ENCODE peak calls at places on chromosomes 5 and 9, in ten cellular contexts. I, J, S, W, Y, D, C, E, V and N are unnamed samples.

GRCh38 chr5:142492781-142493281 is 168.0 kb upstream of the SPRY4 start:
- DNase-seq in I (no peak), J (peak; percentile 65), S (no peak), W (peak; percentile 29), Y (no peak), D (no peak), C (no peak), E (no peak), V (no peak), N (no peak)

GRCh38 chr5:32678472-32678871 is 32.6 kb upstream of the NPR3 start:
- DNase-seq in I (no peak), J (no peak), S (no peak), W (no peak), Y (no peak), D (no peak), C (no peak), E (peak; percentile 52), V (no peak), N (no peak)

GRCh38 chr5:179051784-179052183 is 8.4 kb upstream of the ZNF354C start:
- DNase-seq in I (no peak), J (no peak), S (no peak), W (no peak), Y (no peak), D (no peak), C (no peak), E (no peak), V (no peak), N (no peak)

GRCh38 chr5:152369298-152369697 is 35.8 kb downstream of the NMUR2 start:
- DNase-seq in I (no peak), J (no peak), S (no peak), W (no peak), Y (no peak), D (no peak), C (no peak), E (no peak), V (no peak), N (no peak)

GRCh38 chr5:72356361-72356760 is 36.2 kb downstream of the PTCD2 start:
- DNase-seq in I (no peak), J (no peak), S (no peak), W (no peak), Y (no peak), D (no peak), C (no peak), E (no peak), V (no peak), N (no peak)

GRCh38 chr9:4102078-4102477 is 197.8 kb downstream of the GLIS3 start:
- DNase-seq in I (no peak), J (no peak), S (no peak), W (no peak), Y (no peak), D (no peak), C (no peak), E (no peak), V (no peak), N (no peak)

GRCh38 chr5:139383275-139383992 is at the start of gene SLC23A1:
- DNase-seq in I (no peak), J (no peak), S (no peak), W (no peak), Y (no peak), D (peak; percentile 56), C (no peak), E (no peak), V (no peak), N (no peak)

GRCh38 chr5:71969464-71969863 is 137.8 kb upstream of the MAP1B start:
- DNase-seq in I (no peak), J (no peak), S (no peak), W (peak; percentile 7), Y (no peak), D (no peak), C (no peak), E (no peak), V (no peak), N (no peak)

GRCh38 chr5:14305045-14305444 is 161.9 kb downstream of the TRIO start:
- DNase-seq in I (no peak), J (no peak), S (no peak), W (peak; percentile 91), Y (no peak), D (peak; percentile 18), C (peak; percentile 14), E (no peak), V (peak; percentile 49), N (no peak)

GRCh38 chr5:157324237-157324636 is 58.3 kb downstream of the CYFIP2 start:
- DNase-seq in I (no peak), J (no peak), S (no peak), W (no peak), Y (peak; percentile 30), D (peak; percentile 33), C (no peak), E (no peak), V (no peak), N (no peak)
- TF ChIP-seq CTCF in I (no peak), J (peak; percentile 43), S (no peak), W (peak; percentile 22), Y (peak; percentile 33), D (peak; percentile 30), C (peak; percentile 48), E (no peak), V (peak; percentile 18), N (peak; percentile 20)

DNA sequence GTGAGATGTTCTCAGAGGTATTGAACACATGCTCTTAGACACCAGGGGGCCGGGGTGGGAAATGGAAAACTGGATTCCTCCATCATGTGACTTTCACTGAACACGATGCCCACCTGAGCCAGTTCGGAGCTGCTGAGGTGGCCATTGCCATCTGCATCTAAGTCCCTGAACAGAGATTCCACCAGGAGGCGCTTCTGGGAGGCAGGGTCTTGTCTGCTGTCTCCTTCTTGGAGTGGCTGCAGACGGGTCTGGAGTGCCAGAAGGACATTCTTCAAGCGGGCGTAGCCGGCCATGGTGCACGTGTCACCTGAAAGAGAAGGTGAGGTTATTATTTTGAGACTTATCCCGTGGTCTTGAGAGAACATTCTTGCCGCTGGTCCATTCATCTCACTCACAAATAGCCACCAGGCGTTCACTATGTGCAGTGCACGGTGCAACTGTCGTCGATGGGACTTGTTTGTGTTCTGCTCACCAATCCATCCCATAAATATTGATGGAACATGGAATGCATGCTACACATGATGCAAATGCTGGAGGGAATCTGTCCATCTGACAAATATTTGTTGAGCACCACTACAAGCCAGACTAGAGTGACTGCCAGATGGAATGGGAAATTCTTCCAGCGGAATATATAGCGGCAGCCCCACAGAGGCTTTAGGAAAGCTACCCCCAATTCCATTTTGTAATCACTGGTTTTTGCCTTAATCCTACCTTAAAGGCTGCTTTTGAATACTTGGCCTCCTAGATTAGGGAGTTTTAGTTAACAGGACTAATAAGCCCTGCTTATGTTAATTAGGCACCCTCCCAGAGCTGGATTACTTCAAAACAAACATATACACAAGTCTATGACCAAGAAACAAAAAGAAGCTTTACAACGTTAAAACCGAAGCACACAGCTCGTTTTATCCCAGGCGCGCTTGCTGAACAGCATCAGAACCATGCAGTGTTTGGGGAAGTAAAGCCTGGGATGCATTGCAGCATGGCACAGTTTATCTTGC is 264.8 kb downstream of the HSPA4 start:
- DNase-seq in I (no peak), J (peak; percentile 15), S (no peak), W (no peak), Y (peak; percentile 62), D (peak; percentile 22), C (no peak), E (no peak), V (no peak), N (no peak)
- TF ChIP-seq CTCF in I (no peak), J (peak; percentile 38), S (no peak), W (no peak), Y (peak; percentile 32), D (peak; percentile 34), C (peak; percentile 47), E (no peak), V (no peak), N (peak; percentile 39)

GRCh38 chr9:79431019-79431679 is 140.6 kb upstream of the TLE4 start:
- DNase-seq in I (no peak), J (no peak), S (no peak), W (peak; percentile 16), Y (no peak), D (no peak), C (no peak), E (no peak), V (no peak), N (no peak)

GRCh38 chr9:79428422-79428821 is 143.3 kb upstream of the TLE4 start:
- DNase-seq in I (no peak), J (no peak), S (no peak), W (no peak), Y (no peak), D (no peak), C (no peak), E (no peak), V (no peak), N (no peak)

GRCh38 chr9:79430599-79430998 is 141.2 kb upstream of the TLE4 start:
- DNase-seq in I (no peak), J (no peak), S (no peak), W (peak; percentile 6), Y (no peak), D (no peak), C (no peak), E (no peak), V (no peak), N (no peak)

DNA sequence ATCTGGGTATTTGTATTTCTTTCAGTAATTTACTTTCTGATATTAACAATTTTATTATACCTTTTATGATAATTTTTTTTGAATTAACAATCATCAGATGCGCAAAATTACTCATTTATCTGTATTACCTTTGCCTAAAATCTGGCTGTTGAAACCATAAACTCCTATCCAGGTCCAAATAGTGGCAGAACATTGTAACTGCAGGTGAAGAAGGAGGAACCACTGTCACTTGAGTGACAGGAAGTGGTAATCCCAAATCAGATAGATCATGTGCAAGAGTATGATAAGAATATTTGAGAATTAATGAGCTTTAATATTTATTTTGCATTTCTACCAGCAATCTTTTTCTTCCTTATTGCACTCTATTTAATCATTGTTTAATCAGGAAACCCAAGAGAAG is 139.3 kb upstream of the TLE4 start:
- DNase-seq in I (no peak), J (no peak), S (no peak), W (no peak), Y (no peak), D (no peak), C (no peak), E (no peak), V (no peak), N (no peak)
- TF ChIP-seq CTCF in I (no peak), J (peak; percentile 24), S (no peak), W (no peak), Y (peak; percentile 48), D (no peak), C (no peak), E (no peak), V (no peak), N (no peak)

GRCh38 chr5:129902806-129903205 is 1.5 kb upstream of the CHSY3 start:
- DNase-seq in I (no peak), J (no peak), S (no peak), W (no peak), Y (no peak), D (no peak), C (no peak), E (no peak), V (no peak), N (no peak)

GRCh38 chr5:129903466-129904101 is 681 bp upstream of the CHSY3 start:
- DNase-seq in I (no peak), J (no peak), S (no peak), W (no peak), Y (no peak), D (no peak), C (no peak), E (no peak), V (no peak), N (no peak)

GRCh38 chr5:129904667-129905466 is 602 bp downstream of the CHSY3 start:
- DNase-seq in I (no peak), J (no peak), S (peak; percentile 1), W (no peak), Y (peak; percentile 37), D (no peak), C (no peak), E (peak; percentile 88), V (peak; percentile 19), N (peak; percentile 59)

GRCh38 chr5:129904102-129904666 is at the start of gene CHSY3:
- DNase-seq in I (peak; percentile 68), J (peak; percentile 77), S (peak; percentile 75), W (peak; percentile 71), Y (peak; percentile 91), D (peak; percentile 57), C (no peak), E (peak; percentile 96), V (peak; percentile 84), N (peak; percentile 70)

GRCh38 chr5:129899454-129899853 is 4.8 kb upstream of the CHSY3 start:
- DNase-seq in I (no peak), J (no peak), S (no peak), W (no peak), Y (no peak), D (no peak), C (no peak), E (no peak), V (no peak), N (no peak)
- TF ChIP-seq CTCF in I (peak; percentile 12), J (peak; percentile 23), S (peak; percentile 25), W (peak; percentile 37), Y (no peak), D (no peak), C (no peak), E (no peak), V (peak; percentile 58), N (peak; percentile 33)